ENCODE peak calls at places on chromosomes 7 and 10, in ten cellular contexts. One of them, this sample, is unnamed.

GRCh38 chr10:131242007-131242406 is 69.5 kb downstream of the TCERG1L start:
- DNase-seq in lower lobe of right lung: peak; percentile 45
- DNase-seq in psoas muscle: no peak
- DNase-seq in CD8-positive, alpha-beta T cell: no peak
- DNase-seq in astrocyte of the cerebellum: no peak
- DNase-seq in kidney epithelial cell: no peak
- DNase-seq in coronary artery: no peak
- DNase-seq in WTC11: peak; percentile 35
- DNase-seq in GM13977: no peak
- DNase-seq in left lung: no peak
- DNase-seq in this sample: no peak

GRCh38 chr10:36880898-36881297 is 244.5 kb upstream of the ANKRD30A start:
- DNase-seq in lower lobe of right lung: no peak
- DNase-seq in psoas muscle: no peak
- DNase-seq in CD8-positive, alpha-beta T cell: no peak
- DNase-seq in astrocyte of the cerebellum: peak; percentile 11
- DNase-seq in kidney epithelial cell: no peak
- DNase-seq in coronary artery: no peak
- DNase-seq in WTC11: no peak
- DNase-seq in GM13977: no peak
- DNase-seq in left lung: no peak
- DNase-seq in this sample: no peak

GRCh38 chr7:158975526-158976467 is 119.4 kb downstream of the DYNC2I1 start:
- DNase-seq in lower lobe of right lung: no peak
- DNase-seq in psoas muscle: no peak
- DNase-seq in CD8-positive, alpha-beta T cell: peak; percentile 37
- DNase-seq in astrocyte of the cerebellum: no peak
- DNase-seq in kidney epithelial cell: no peak
- DNase-seq in coronary artery: no peak
- DNase-seq in WTC11: peak; percentile 60
- DNase-seq in GM13977: no peak
- DNase-seq in left lung: no peak
- DNase-seq in this sample: no peak

GRCh38 chr10:6212806-6213205 is 10.1 kb downstream of the PFKFB3 start:
- DNase-seq in lower lobe of right lung: no peak
- DNase-seq in psoas muscle: no peak
- DNase-seq in CD8-positive, alpha-beta T cell: no peak
- DNase-seq in astrocyte of the cerebellum: no peak
- DNase-seq in kidney epithelial cell: no peak
- DNase-seq in coronary artery: no peak
- DNase-seq in WTC11: no peak
- DNase-seq in GM13977: no peak
- DNase-seq in left lung: no peak
- DNase-seq in this sample: no peak

GRCh38 chr10:91797077-91797690 is 1.0 kb upstream of the TNKS2 start:
- DNase-seq in lower lobe of right lung: no peak
- DNase-seq in psoas muscle: no peak
- DNase-seq in CD8-positive, alpha-beta T cell: no peak
- DNase-seq in astrocyte of the cerebellum: no peak
- DNase-seq in kidney epithelial cell: no peak
- DNase-seq in coronary artery: no peak
- DNase-seq in WTC11: no peak
- DNase-seq in GM13977: no peak
- DNase-seq in left lung: no peak
- DNase-seq in this sample: no peak

GRCh38 chr10:132690821-132691610 is 94.9 kb downstream of the NKX6-2 start:
- DNase-seq in lower lobe of right lung: peak; percentile 18
- DNase-seq in psoas muscle: peak; percentile 5
- DNase-seq in CD8-positive, alpha-beta T cell: no peak
- DNase-seq in astrocyte of the cerebellum: no peak
- DNase-seq in kidney epithelial cell: no peak
- DNase-seq in coronary artery: peak; percentile 33
- DNase-seq in WTC11: peak; percentile 7
- DNase-seq in GM13977: no peak
- DNase-seq in left lung: no peak
- DNase-seq in this sample: no peak

GRCh38 chr10:95315509-95315908 is 24.7 kb upstream of the PDLIM1 start:
- DNase-seq in lower lobe of right lung: no peak
- DNase-seq in psoas muscle: no peak
- DNase-seq in CD8-positive, alpha-beta T cell: no peak
- DNase-seq in astrocyte of the cerebellum: no peak
- DNase-seq in kidney epithelial cell: no peak
- DNase-seq in coronary artery: no peak
- DNase-seq in WTC11: no peak
- DNase-seq in GM13977: no peak
- DNase-seq in left lung: no peak
- DNase-seq in this sample: no peak

GRCh38 chr7:104982308-104982755 is 31.7 kb upstream of the KMT2E start:
- DNase-seq in lower lobe of right lung: no peak
- DNase-seq in psoas muscle: no peak
- DNase-seq in CD8-positive, alpha-beta T cell: no peak
- DNase-seq in astrocyte of the cerebellum: no peak
- DNase-seq in kidney epithelial cell: no peak
- DNase-seq in coronary artery: no peak
- DNase-seq in WTC11: no peak
- DNase-seq in GM13977: no peak
- DNase-seq in left lung: no peak
- DNase-seq in this sample: no peak

GRCh38 chr7:85733163-85733915 is 546.5 kb upstream of the SEMA3D start:
- DNase-seq in lower lobe of right lung: no peak
- DNase-seq in psoas muscle: no peak
- DNase-seq in CD8-positive, alpha-beta T cell: no peak
- DNase-seq in astrocyte of the cerebellum: no peak
- DNase-seq in kidney epithelial cell: peak; percentile 54
- DNase-seq in coronary artery: no peak
- DNase-seq in WTC11: no peak
- DNase-seq in GM13977: no peak
- DNase-seq in left lung: no peak
- DNase-seq in this sample: no peak

GRCh38 chr10:96614515-96614914 is 27.7 kb upstream of the TM9SF3 start:
- DNase-seq in lower lobe of right lung: no peak
- DNase-seq in psoas muscle: no peak
- DNase-seq in CD8-positive, alpha-beta T cell: no peak
- DNase-seq in astrocyte of the cerebellum: peak; percentile 36
- DNase-seq in kidney epithelial cell: peak; percentile 78
- DNase-seq in coronary artery: no peak
- DNase-seq in WTC11: no peak
- DNase-seq in GM13977: no peak
- DNase-seq in left lung: no peak
- DNase-seq in this sample: no peak

GRCh38 chr10:88019753-88020152 is 156.3 kb downstream of the PTEN start:
- DNase-seq in lower lobe of right lung: no peak
- DNase-seq in psoas muscle: no peak
- DNase-seq in CD8-positive, alpha-beta T cell: no peak
- DNase-seq in astrocyte of the cerebellum: no peak
- DNase-seq in kidney epithelial cell: no peak
- DNase-seq in coronary artery: no peak
- DNase-seq in WTC11: no peak
- DNase-seq in GM13977: no peak
- DNase-seq in left lung: no peak
- DNase-seq in this sample: no peak

GRCh38 chr10:10991144-10991543 is 26.5 kb upstream of the CELF2 start:
- DNase-seq in lower lobe of right lung: no peak
- DNase-seq in psoas muscle: no peak
- DNase-seq in CD8-positive, alpha-beta T cell: no peak
- DNase-seq in astrocyte of the cerebellum: no peak
- DNase-seq in kidney epithelial cell: no peak
- DNase-seq in coronary artery: no peak
- DNase-seq in WTC11: no peak
- DNase-seq in GM13977: no peak
- DNase-seq in left lung: no peak
- DNase-seq in this sample: no peak

GRCh38 chr7:138630059-138630610 is 71.0 kb downstream of the SVOPL start:
- DNase-seq in lower lobe of right lung: no peak
- DNase-seq in psoas muscle: no peak
- DNase-seq in CD8-positive, alpha-beta T cell: no peak
- DNase-seq in astrocyte of the cerebellum: no peak
- DNase-seq in kidney epithelial cell: no peak
- DNase-seq in coronary artery: no peak
- DNase-seq in WTC11: no peak
- DNase-seq in GM13977: no peak
- DNase-seq in left lung: no peak
- DNase-seq in this sample: no peak

GRCh38 chr10:26987851-26988250 is 112.4 kb downstream of the ANKRD26 start:
- DNase-seq in lower lobe of right lung: no peak
- DNase-seq in psoas muscle: no peak
- DNase-seq in CD8-positive, alpha-beta T cell: no peak
- DNase-seq in astrocyte of the cerebellum: no peak
- DNase-seq in kidney epithelial cell: no peak
- DNase-seq in coronary artery: no peak
- DNase-seq in WTC11: no peak
- DNase-seq in GM13977: no peak
- DNase-seq in left lung: no peak
- DNase-seq in this sample: no peak

DNA sequence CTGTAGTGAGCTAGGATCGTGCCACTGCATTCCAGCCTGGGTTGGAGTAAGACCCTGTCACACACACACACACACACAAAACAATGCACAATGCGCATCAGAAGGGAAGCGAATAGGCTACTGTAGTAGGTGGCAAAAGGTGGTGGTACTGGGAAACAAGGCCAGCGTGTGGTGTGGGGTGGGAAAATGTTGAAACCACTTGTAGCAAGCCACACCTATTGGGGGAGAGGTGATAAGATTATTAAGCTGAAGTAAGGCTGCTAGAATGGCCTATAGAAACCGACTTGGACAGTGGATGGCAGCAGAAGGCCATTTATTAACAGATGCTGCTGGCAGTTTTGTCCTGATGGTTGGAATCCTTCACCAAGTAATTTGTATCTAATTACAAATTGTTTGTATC is 7.2 kb upstream of the CHCHD1 start:
- DNase-seq in lower lobe of right lung: no peak
- DNase-seq in psoas muscle: no peak
- DNase-seq in CD8-positive, alpha-beta T cell: no peak
- DNase-seq in astrocyte of the cerebellum: no peak
- DNase-seq in kidney epithelial cell: no peak
- DNase-seq in coronary artery: no peak
- DNase-seq in WTC11: no peak
- DNase-seq in GM13977: no peak
- DNase-seq in left lung: no peak
- DNase-seq in this sample: no peak
- TF ChIP-seq CTCF in lower lobe of right lung: no peak
- TF ChIP-seq CTCF in psoas muscle: no peak
- TF ChIP-seq CTCF in CD8-positive, alpha-beta T cell: no peak
- TF ChIP-seq CTCF in astrocyte of the cerebellum: peak; percentile 2
- TF ChIP-seq CTCF in kidney epithelial cell: no peak
- TF ChIP-seq CTCF in coronary artery: no peak
- TF ChIP-seq CTCF in WTC11: no peak
- TF ChIP-seq CTCF in GM13977: peak; percentile 35
- TF ChIP-seq CTCF in left lung: no peak
- TF ChIP-seq CTCF in this sample: no peak

DNA sequence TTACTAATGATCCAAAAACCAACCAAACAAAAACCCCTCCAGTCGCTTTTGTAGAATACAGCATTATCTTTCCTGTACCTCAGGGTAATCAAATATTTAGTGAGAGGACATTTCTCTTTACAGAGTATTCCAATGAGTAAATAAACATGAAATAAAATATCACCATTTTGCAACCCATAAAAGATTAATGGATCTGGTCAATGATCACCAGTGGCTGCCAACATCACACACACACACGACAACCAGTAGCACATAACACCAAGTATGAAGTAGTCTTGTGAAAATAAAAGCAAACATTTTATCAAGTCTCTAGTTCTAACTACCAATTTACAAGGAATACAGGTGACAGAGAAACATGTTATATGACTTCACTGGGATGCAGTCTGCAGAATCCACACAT is 188.6 kb upstream of the IMMP2L start:
- DNase-seq in lower lobe of right lung: no peak
- DNase-seq in psoas muscle: no peak
- DNase-seq in CD8-positive, alpha-beta T cell: no peak
- DNase-seq in astrocyte of the cerebellum: no peak
- DNase-seq in kidney epithelial cell: no peak
- DNase-seq in coronary artery: no peak
- DNase-seq in WTC11: no peak
- DNase-seq in GM13977: no peak
- DNase-seq in left lung: no peak
- DNase-seq in this sample: no peak
- TF ChIP-seq CTCF in lower lobe of right lung: no peak
- TF ChIP-seq CTCF in psoas muscle: no peak
- TF ChIP-seq CTCF in CD8-positive, alpha-beta T cell: no peak
- TF ChIP-seq CTCF in astrocyte of the cerebellum: no peak
- TF ChIP-seq CTCF in kidney epithelial cell: no peak
- TF ChIP-seq CTCF in coronary artery: no peak
- TF ChIP-seq CTCF in WTC11: no peak
- TF ChIP-seq CTCF in GM13977: no peak
- TF ChIP-seq CTCF in left lung: no peak
- TF ChIP-seq CTCF in this sample: no peak

GRCh38 chr7:24991333-24991732 is 11.4 kb upstream of the OSBPL3 start:
- DNase-seq in lower lobe of right lung: no peak
- DNase-seq in psoas muscle: no peak
- DNase-seq in CD8-positive, alpha-beta T cell: no peak
- DNase-seq in astrocyte of the cerebellum: no peak
- DNase-seq in kidney epithelial cell: no peak
- DNase-seq in coronary artery: no peak
- DNase-seq in WTC11: no peak
- DNase-seq in GM13977: no peak
- DNase-seq in left lung: no peak
- DNase-seq in this sample: no peak

GRCh38 chr7:24987331-24987842 is 7.4 kb upstream of the OSBPL3 start:
- DNase-seq in lower lobe of right lung: no peak
- DNase-seq in psoas muscle: no peak
- DNase-seq in CD8-positive, alpha-beta T cell: no peak
- DNase-seq in astrocyte of the cerebellum: no peak
- DNase-seq in kidney epithelial cell: no peak
- DNase-seq in coronary artery: no peak
- DNase-seq in WTC11: no peak
- DNase-seq in GM13977: no peak
- DNase-seq in left lung: no peak
- DNase-seq in this sample: no peak

GRCh38 chr7:24995466-24995865 is 15.5 kb upstream of the OSBPL3 start:
- DNase-seq in lower lobe of right lung: no peak
- DNase-seq in psoas muscle: no peak
- DNase-seq in CD8-positive, alpha-beta T cell: no peak
- DNase-seq in astrocyte of the cerebellum: no peak
- DNase-seq in kidney epithelial cell: no peak
- DNase-seq in coronary artery: no peak
- DNase-seq in WTC11: no peak
- DNase-seq in GM13977: no peak
- DNase-seq in left lung: no peak
- DNase-seq in this sample: no peak

GRCh38 chr7:24992314-24992713 is 12.3 kb upstream of the OSBPL3 start:
- DNase-seq in lower lobe of right lung: no peak
- DNase-seq in psoas muscle: no peak
- DNase-seq in CD8-positive, alpha-beta T cell: no peak
- DNase-seq in astrocyte of the cerebellum: no peak
- DNase-seq in kidney epithelial cell: no peak
- DNase-seq in coronary artery: no peak
- DNase-seq in WTC11: no peak
- DNase-seq in GM13977: no peak
- DNase-seq in left lung: no peak
- DNase-seq in this sample: no peak
- TF ChIP-seq CTCF in lower lobe of right lung: no peak
- TF ChIP-seq CTCF in psoas muscle: no peak
- TF ChIP-seq CTCF in CD8-positive, alpha-beta T cell: no peak
- TF ChIP-seq CTCF in astrocyte of the cerebellum: no peak
- TF ChIP-seq CTCF in kidney epithelial cell: no peak
- TF ChIP-seq CTCF in coronary artery: no peak
- TF ChIP-seq CTCF in WTC11: no peak
- TF ChIP-seq CTCF in GM13977: no peak
- TF ChIP-seq CTCF in left lung: no peak
- TF ChIP-seq CTCF in this sample: no peak

GRCh38 chr10:78964274-78964951 is 104.4 kb upstream of the ZMIZ1 start:
- DNase-seq in lower lobe of right lung: no peak
- DNase-seq in psoas muscle: no peak
- DNase-seq in CD8-positive, alpha-beta T cell: no peak
- DNase-seq in astrocyte of the cerebellum: no peak
- DNase-seq in kidney epithelial cell: no peak
- DNase-seq in coronary artery: no peak
- DNase-seq in WTC11: no peak
- DNase-seq in GM13977: no peak
- DNase-seq in left lung: no peak
- DNase-seq in this sample: no peak
- TF ChIP-seq CTCF in lower lobe of right lung: no peak
- TF ChIP-seq CTCF in psoas muscle: no peak
- TF ChIP-seq CTCF in CD8-positive, alpha-beta T cell: no peak
- TF ChIP-seq CTCF in astrocyte of the cerebellum: no peak
- TF ChIP-seq CTCF in kidney epithelial cell: no peak
- TF ChIP-seq CTCF in coronary artery: no peak
- TF ChIP-seq CTCF in WTC11: no peak
- TF ChIP-seq CTCF in GM13977: no peak
- TF ChIP-seq CTCF in left lung: no peak
- TF ChIP-seq CTCF in this sample: no peak

This sample was measured in activated B cell treated with CpG ODN at 0.5 μM for 24 hours.